ENCODE peak calls at places on chromosomes 5 and 9, in eight cellular contexts. F is lower lobe of right lung, H is body of pancreas, S is stomach, B is A549, G is adrenal gland, N is GM23338, M is HCT116. E is an unnamed sample.

GRCh38 chr5:101292199-101292598 is 389.1 kb upstream of the ST8SIA4 start:
- DNase-seq in F (no peak), H (no peak), S (no peak), B (no peak), G (no peak), N (no peak), M (no peak), E (no peak)

GRCh38 chr9:129601082-129601674 is 19.7 kb downstream of the C9orf50 start:
- DNase-seq in F (no peak), H (no peak), S (no peak), B (no peak), G (no peak), N (no peak), M (no peak), E (peak)

GRCh38 chr5:10140195-10140973 is 109.3 kb downstream of the ATPSCKMT start:
- DNase-seq in F (no peak), H (no peak), S (no peak), B (peak), G (no peak), N (peak), M (peak), E (no peak)

GRCh38 chr5:118796081-118796480 is 192.3 kb downstream of the DTWD2 start:
- DNase-seq in F (no peak), H (no peak), S (no peak), B (no peak), G (no peak), N (peak), M (no peak), E (no peak)

GRCh38 chr5:10069781-10070313 is 179.8 kb downstream of the ATPSCKMT start:
- DNase-seq in F (no peak), H (no peak), S (no peak), B (no peak), G (no peak), N (no peak), M (no peak), E (no peak)

GRCh38 chr9:108478431-108478837 is 377.4 kb downstream of the ACTL7B start:
- DNase-seq in F (no peak), H (no peak), S (no peak), B (peak), G (peak), N (no peak), M (no peak), E (no peak)

GRCh38 chr5:142339781-142340180 is 15.0 kb upstream of the SPRY4 start:
- DNase-seq in F (no peak), H (no peak), S (no peak), B (no peak), G (no peak), N (no peak), M (no peak), E (no peak)

GRCh38 chr9:2621678-2622360 is at the start of gene VLDLR:
- DNase-seq in F (peak), H (peak), S (peak), B (peak), G (peak), N (peak), M (no peak), E (peak)

GRCh38 chr5:38847549-38848341 is 1.9 kb downstream of the OSMR start:
- DNase-seq in F (no peak), H (no peak), S (no peak), B (peak), G (no peak), N (peak), M (no peak), E (no peak)

GRCh38 chr9:841371-842209 is at the start of gene DMRT1:
- DNase-seq in F (no peak), H (no peak), S (no peak), B (no peak), G (no peak), N (peak), M (no peak), E (no peak)

GRCh38 chr5:32506251-32506661 is 61.7 kb upstream of the ZFR start:
- DNase-seq in F (no peak), H (no peak), S (no peak), B (no peak), G (peak), N (no peak), M (no peak), E (no peak)

GRCh38 chr5:120447706-120448239 is 16.3 kb upstream of the PRR16 start:
- DNase-seq in F (no peak), H (no peak), S (no peak), B (no peak), G (no peak), N (no peak), M (no peak), E (no peak)

GRCh38 chr9:32423371-32423770 is 38.9 kb downstream of the ACO1 start:
- DNase-seq in F (no peak), H (no peak), S (no peak), B (no peak), G (no peak), N (no peak), M (no peak), E (no peak)

GRCh38 chr9:132769895-132770774 is 99.9 kb downstream of the GTF3C4 start:
- DNase-seq in F (peak), H (peak), S (peak), B (peak), G (peak), N (peak), M (no peak), E (peak)

GRCh38 chr9:123370526-123371227 is 14.7 kb downstream of the CRB2 start:
- DNase-seq in F (no peak), H (no peak), S (no peak), B (no peak), G (no peak), N (no peak), M (no peak), E (no peak)

GRCh38 chr5:142421158-142421617 is 96.4 kb upstream of the SPRY4 start:
- DNase-seq in F (no peak), H (no peak), S (no peak), B (no peak), G (no peak), N (no peak), M (no peak), E (no peak)

GRCh38 chr9:83533296-83533695 is 4.9 kb downstream of the FRMD3 start:
- DNase-seq in F (no peak), H (no peak), S (no peak), B (no peak), G (no peak), N (no peak), M (no peak), E (no peak)

GRCh38 chr9:33249983-33250382 is 10.0 kb downstream of the SPINK4 start:
- DNase-seq in F (no peak), H (no peak), S (no peak), B (no peak), G (no peak), N (no peak), M (no peak), E (no peak)

GRCh38 chr5:80588858-80589540 is 18.9 kb upstream of the ANKRD34B start:
- DNase-seq in F (no peak), H (no peak), S (no peak), B (no peak), G (no peak), N (no peak), M (no peak), E (no peak)

GRCh38 chr5:173972844-173973613 is 15.9 kb upstream of the C5orf47 start:
- DNase-seq in F (peak), H (peak), S (peak), B (peak), G (peak), N (peak), M (peak), E (peak)

GRCh38 chr9:88954073-88954472 is 37.2 kb upstream of the S1PR3 start:
- DNase-seq in F (no peak), H (no peak), S (no peak), B (no peak), G (no peak), N (no peak), M (no peak), E (no peak)

GRCh38 chr5:76472338-76473336 is 69.6 kb downstream of the IQGAP2 start:
- DNase-seq in F (no peak), H (no peak), S (no peak), B (peak), G (no peak), N (no peak), M (no peak), E (no peak)

GRCh38 chr5:125595095-125595494 is 828.1 kb upstream of the GRAMD2B start:
- DNase-seq in F (no peak), H (peak), S (peak), B (no peak), G (peak), N (no peak), M (no peak), E (peak)

GRCh38 chr9:134984372-134985240 is 66.9 kb upstream of the FCN1 start:
- DNase-seq in F (no peak), H (no peak), S (no peak), B (no peak), G (no peak), N (no peak), M (no peak), E (peak)

GRCh38 chr5:88502179-88503064 is 233.8 kb upstream of the TMEM161B start:
- DNase-seq in F (no peak), H (no peak), S (no peak), B (no peak), G (no peak), N (no peak), M (no peak), E (no peak)

GRCh38 chr9:89478821-89479668 is 18.9 kb downstream of the SEMA4D start:
- DNase-seq in F (no peak), H (no peak), S (no peak), B (no peak), G (peak), N (no peak), M (no peak), E (no peak)

GRCh38 chr9:107176701-107177100 is 106.4 kb upstream of the RAD23B start:
- DNase-seq in F (no peak), H (no peak), S (no peak), B (no peak), G (no peak), N (peak), M (no peak), E (no peak)

GRCh38 chr5:163498886-163499285 is 6.5 kb upstream of the MAT2B start:
- DNase-seq in F (no peak), H (no peak), S (no peak), B (no peak), G (no peak), N (no peak), M (no peak), E (no peak)

GRCh38 chr5:76544268-76544926 is 78.8 kb downstream of the F2RL2 start:
- DNase-seq in F (peak), H (peak), S (peak), B (peak), G (peak), N (peak), M (peak), E (no peak)

GRCh38 chr5:99453181-99453580 is 524.4 kb upstream of the CHD1 start:
- DNase-seq in F (no peak), H (no peak), S (no peak), B (no peak), G (no peak), N (no peak), M (no peak), E (no peak)

GRCh38 chr5:51336878-51337277 is 46.4 kb upstream of the ISL1 start:
- DNase-seq in F (no peak), H (no peak), S (no peak), B (no peak), G (no peak), N (no peak), M (no peak), E (no peak)
- TF ChIP-seq CTCF in F (no peak), H (no peak), S (no peak), B (no peak), G (no peak), N (no peak), M (no peak), E (no peak)

GRCh38 chr5:151097081-151097480 is 16.2 kb upstream of the TNIP1 start:
- DNase-seq in F (no peak), H (no peak), S (no peak), B (no peak), G (no peak), N (no peak), M (no peak), E (no peak)
- H3K27ac ChIP-seq in F (no peak), H (no peak), S (no peak), B (no peak), G (no peak), N (no peak), M (no peak), E (peak)

GRCh38 chr9:37446401-37446800 is 18.8 kb downstream of the ZBTB5 start:
- DNase-seq in F (no peak), H (no peak), S (no peak), B (no peak), G (no peak), N (no peak), M (no peak), E (no peak)

GRCh38 chr9:37452611-37453010 is 12.6 kb downstream of the ZBTB5 start:
- DNase-seq in F (no peak), H (no peak), S (no peak), B (no peak), G (peak), N (no peak), M (no peak), E (no peak)

GRCh38 chr9:37453827-37454226 is 11.4 kb downstream of the ZBTB5 start:
- DNase-seq in F (no peak), H (peak), S (no peak), B (no peak), G (no peak), N (no peak), M (no peak), E (no peak)

GRCh38 chr9:37451628-37452027 is 13.6 kb downstream of the ZBTB5 start:
- DNase-seq in F (no peak), H (no peak), S (no peak), B (no peak), G (peak), N (no peak), M (no peak), E (no peak)

DNA sequence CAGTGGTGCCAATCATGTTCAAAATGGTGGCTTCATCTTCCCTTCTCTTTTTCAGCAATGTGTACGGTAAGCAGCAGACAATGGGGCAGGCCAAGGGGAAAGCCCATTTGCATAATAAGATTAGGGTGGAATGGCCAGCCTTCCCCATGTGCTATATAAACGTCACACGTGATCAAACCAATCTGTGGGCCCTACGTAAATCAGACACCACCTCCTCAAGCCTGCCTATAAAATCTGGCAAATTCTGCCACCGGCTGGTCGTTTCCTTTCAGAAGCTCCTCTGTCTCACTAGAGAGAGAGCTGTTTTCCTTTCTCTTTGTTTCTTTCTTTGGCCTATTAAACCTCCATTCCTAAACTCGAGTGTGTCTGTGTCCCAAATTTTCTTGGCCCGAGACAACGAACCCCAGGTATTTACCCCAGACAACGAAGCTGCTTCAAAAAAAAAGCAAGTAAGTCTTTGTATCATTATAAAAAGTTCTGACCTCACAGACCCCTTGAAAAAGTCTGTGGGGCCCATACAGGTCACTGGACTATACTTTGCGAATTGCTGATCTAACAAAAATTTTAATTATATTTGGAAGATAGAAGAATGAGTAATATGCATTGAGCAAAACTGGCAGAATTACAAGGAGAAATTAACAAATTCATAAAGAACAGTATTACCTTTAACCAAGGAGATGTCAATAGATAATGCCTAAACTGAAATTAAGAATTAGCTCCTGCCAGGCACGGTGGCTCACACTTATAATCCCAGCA is 15.2 kb downstream of the ZBTB5 start:
- DNase-seq in F (no peak), H (no peak), S (no peak), B (no peak), G (peak), N (no peak), M (no peak), E (no peak)
- TF ChIP-seq CTCF in F (no peak), H (no peak), S (no peak), B (no peak), G (no peak), N (no peak), M (no peak), E (no peak)

GRCh38 chr5:177457239-177458121 is 10.9 kb downstream of the PRR7 start:
- DNase-seq in F (peak), H (peak), S (peak), B (peak), G (peak), N (peak), M (peak), E (peak)

GRCh38 chr5:177458912-177459350 is 12.3 kb downstream of the PRR7 start:
- DNase-seq in F (no peak), H (no peak), S (no peak), B (no peak), G (peak), N (peak), M (no peak), E (peak)

GRCh38 chr5:177459357-177459756 is 12.7 kb downstream of the PRR7 start:
- DNase-seq in F (no peak), H (no peak), S (no peak), B (no peak), G (no peak), N (no peak), M (no peak), E (no peak)

GRCh38 chr5:177456591-177456964 is 10.0 kb downstream of the PRR7 start:
- DNase-seq in F (no peak), H (no peak), S (no peak), B (no peak), G (no peak), N (no peak), M (no peak), E (peak)

DNA sequence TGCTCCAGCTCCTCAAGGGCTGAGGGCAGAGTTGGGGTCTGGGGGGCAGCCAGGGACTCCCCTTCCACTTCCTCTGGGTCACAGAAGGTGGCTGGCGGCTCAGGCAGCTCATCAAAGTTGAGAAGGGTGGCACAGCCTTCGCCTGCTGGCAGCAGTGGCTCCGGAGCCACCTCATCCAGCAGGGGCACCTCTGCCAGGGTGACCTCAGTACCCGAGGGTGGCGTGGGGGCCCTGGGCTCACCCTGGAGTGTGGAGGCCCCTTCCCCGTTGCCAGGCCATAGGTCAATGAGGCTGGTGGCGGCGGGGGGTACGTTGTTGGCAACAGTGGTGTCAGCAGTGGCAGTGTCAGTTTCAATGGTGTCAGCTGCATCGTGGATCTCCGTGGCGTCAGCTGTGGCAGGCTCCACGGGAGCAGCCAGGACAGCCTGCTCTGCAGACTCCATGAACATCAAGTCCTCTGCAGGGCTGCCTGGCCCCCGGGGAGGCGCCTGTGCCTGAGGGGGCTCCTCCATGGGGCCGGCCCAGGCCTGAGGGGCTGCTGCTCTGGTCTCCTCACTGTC is 11.6 kb downstream of the PRR7 start:
- DNase-seq in F (no peak), H (no peak), S (no peak), B (no peak), G (no peak), N (no peak), M (no peak), E (no peak)
- H3K27ac ChIP-seq in F (peak), H (no peak), S (no peak), B (no peak), G (peak), N (peak), M (no peak), E (no peak)

GRCh38 chr9:35448511-35448910 is 41.4 kb upstream of the RUSC2 start:
- DNase-seq in F (no peak), H (no peak), S (no peak), B (no peak), G (no peak), N (no peak), M (no peak), E (no peak)
- TF ChIP-seq CTCF in F (no peak), H (no peak), S (no peak), B (no peak), G (no peak), N (no peak), M (no peak), E (no peak)

E was measured in kidney.